ENCODE peak calls at places on chromosomes 16 and 17, in five cellular contexts. C is BE2C, Y is GM06990, O is mucosa of descending colon, X is brain microvascular endothelial cell. K is an unnamed sample.

GRCh38 chr16:88936008-88936912 is 40.7 kb downstream of the CBFA2T3 start:
- DNase-seq in C (no peak), Y (no peak), O (peak; percentile 72), X (no peak), K (no peak)

GRCh38 chr16:24689128-24689527 is 40.3 kb upstream of the TNRC6A start:
- DNase-seq in C (peak; percentile 59), Y (no peak), O (no peak), X (no peak), K (no peak)

GRCh38 chr17:18110636-18111145 is 2.1 kb downstream of the MYO15A start:
- DNase-seq in C (no peak), Y (no peak), O (no peak), X (no peak), K (no peak)

GRCh38 chr17:60305141-60305540 is 86.8 kb downstream of the USP32 start:
- DNase-seq in C (no peak), Y (peak; percentile 44), O (peak; percentile 7), X (no peak), K (no peak)

GRCh38 chr17:62753562-62753961 is 54.6 kb downstream of the MARCHF10 start:
- DNase-seq in C (no peak), Y (no peak), O (no peak), X (no peak), K (no peak)

GRCh38 chr17:35521150-35521549 is 16.3 kb downstream of the SLFN12L start:
- DNase-seq in C (no peak), Y (no peak), O (no peak), X (no peak), K (no peak)

GRCh38 chr17:7745748-7746470 is 28.4 kb downstream of the DNAH2 start:
- DNase-seq in C (no peak), Y (no peak), O (no peak), X (peak; percentile 78), K (peak; percentile 52)

GRCh38 chr17:38418693-38419507 is 9.4 kb upstream of the ARHGAP23 start:
- DNase-seq in C (peak; percentile 45), Y (no peak), O (no peak), X (no peak), K (no peak)

GRCh38 chr16:56649820-56650219 is 1.9 kb upstream of the MT1B start:
- DNase-seq in C (no peak), Y (no peak), O (no peak), X (no peak), K (no peak)

GRCh38 chr17:77888242-77889134 is 70.0 kb upstream of the TNRC6C start:
- DNase-seq in C (no peak), Y (no peak), O (no peak), X (no peak), K (no peak)

GRCh38 chr17:8916470-8916869 is 49.0 kb upstream of the PIK3R6 start:
- DNase-seq in C (no peak), Y (no peak), O (no peak), X (no peak), K (no peak)

GRCh38 chr16:73390936-73391335 is 343.0 kb upstream of the ZFHX3 start:
- DNase-seq in C (no peak), Y (no peak), O (no peak), X (peak; percentile 13), K (peak; percentile 31)

GRCh38 chr17:60095830-60096229 is 17.1 kb upstream of the HEATR6 start:
- DNase-seq in C (no peak), Y (no peak), O (no peak), X (no peak), K (no peak)

GRCh38 chr17:51046527-51047384 is 73.9 kb downstream of the SPAG9 start:
- DNase-seq in C (peak; percentile 89), Y (no peak), O (peak; percentile 41), X (peak; percentile 85), K (peak; percentile 94)

GRCh38 chr16:2001456-2002355 is 7.9 kb downstream of the ZNF598 start:
- DNase-seq in C (no peak), Y (no peak), O (no peak), X (no peak), K (no peak)

GRCh38 chr17:20999044-20999573 is 43.7 kb downstream of the USP22 start:
- DNase-seq in C (no peak), Y (no peak), O (no peak), X (peak; percentile 34), K (no peak)

GRCh38 chr17:17845046-17845775 is 8.4 kb upstream of the SREBF1 start:
- DNase-seq in C (no peak), Y (no peak), O (peak; percentile 8), X (no peak), K (no peak)

GRCh38 chr16:89193021-89193575 is 7.2 kb downstream of the SLC22A31 start:
- DNase-seq in C (peak; percentile 75), Y (peak; percentile 63), O (no peak), X (peak; percentile 63), K (no peak)

GRCh38 chr17:59963738-59964454 is 644 bp downstream of the RNFT1 start:
- DNase-seq in C (peak; percentile 24), Y (no peak), O (peak; percentile 63), X (peak; percentile 60), K (peak; percentile 12)

GRCh38 chr16:3149630-3150345 is 15.0 kb downstream of the ZNF213 start:
- DNase-seq in C (peak; percentile 85), Y (peak; percentile 82), O (peak; percentile 87), X (peak; percentile 56), K (no peak)

GRCh38 chr16:83200005-83200779 is 573.4 kb downstream of the CDH13 start:
- DNase-seq in C (no peak), Y (no peak), O (no peak), X (no peak), K (no peak)

GRCh38 chr16:85144026-85144915 is 32.0 kb upstream of the CIBAR2 start:
- DNase-seq in C (peak; percentile 60), Y (no peak), O (no peak), X (no peak), K (no peak)

GRCh38 chr17:17921192-17922082 is 50.8 kb downstream of the TOM1L2 start:
- DNase-seq in C (no peak), Y (no peak), O (no peak), X (peak; percentile 79), K (peak; percentile 82)

GRCh38 chr16:4733747-4734062 is 366 bp downstream of the ANKS3 start:
- DNase-seq in C (peak; percentile 25), Y (no peak), O (peak; percentile 50), X (peak; percentile 1), K (no peak)

GRCh38 chr16:4736546-4736945 is 2.2 kb downstream of the DNAAF8 start:
- DNase-seq in C (no peak), Y (no peak), O (no peak), X (no peak), K (no peak)

GRCh38 chr16:4734730-4735575 is 616 bp downstream of the DNAAF8 start:
- DNase-seq in C (peak; percentile 97), Y (peak; percentile 86), O (peak; percentile 95), X (peak; percentile 87), K (no peak)

GRCh38 chr16:4733211-4733742 is 794 bp downstream of the ANKS3 start:
- DNase-seq in C (no peak), Y (no peak), O (no peak), X (no peak), K (no peak)

DNA sequence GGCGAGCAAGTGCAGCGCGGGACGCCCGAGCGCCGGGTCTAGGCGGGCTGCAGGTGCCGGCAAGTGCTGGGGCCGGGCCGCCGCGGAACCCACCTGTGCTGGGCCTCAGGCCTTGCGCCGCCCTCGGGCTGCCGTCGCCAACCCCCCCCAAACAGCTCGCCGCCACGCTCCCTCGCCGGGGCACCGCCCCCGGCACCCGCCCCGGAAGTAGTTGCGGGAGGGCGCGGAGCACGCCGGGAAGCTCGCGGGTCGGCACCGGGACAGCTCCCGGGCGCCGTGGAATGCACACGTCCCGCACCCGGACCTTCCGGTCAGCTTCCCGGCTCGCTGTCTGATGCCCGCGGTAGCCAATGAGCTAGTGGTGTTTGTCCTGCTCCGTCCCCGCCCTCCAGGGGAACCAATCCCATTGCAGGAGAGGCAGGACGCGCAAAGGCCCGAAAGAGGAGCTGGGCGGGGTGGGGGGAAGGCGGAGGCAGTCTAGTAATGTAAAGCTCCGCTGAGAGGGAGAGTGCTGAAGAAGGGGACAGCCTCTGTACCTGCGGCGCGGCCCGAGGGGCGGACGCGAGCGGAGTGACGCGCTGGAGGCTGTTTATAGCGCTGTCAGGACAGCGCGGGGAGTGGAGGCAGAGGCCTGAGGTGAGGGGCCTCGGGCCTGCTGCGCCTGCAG is at the start of the genes ANKS3 and DNAAF8:
- DNase-seq in C (peak; percentile 97), Y (peak; percentile 93), O (peak; percentile 94), X (peak; percentile 98), K (peak; percentile 90)
- TF ChIP-seq CTCF in C (no peak), Y (no peak), O (no peak), X (no peak), K (no peak)

GRCh38 chr16:4891097-4891885 is 44.0 kb downstream of the UBN1 start:
- DNase-seq in C (no peak), Y (no peak), O (no peak), X (no peak), K (no peak)

GRCh38 chr16:4890686-4891085 is 43.4 kb downstream of the UBN1 start:
- DNase-seq in C (no peak), Y (no peak), O (no peak), X (no peak), K (no peak)

GRCh38 chr16:4893103-4893862 is 43.7 kb downstream of the PPL start:
- DNase-seq in C (no peak), Y (no peak), O (no peak), X (no peak), K (no peak)

GRCh38 chr16:4891886-4892216 is 44.6 kb downstream of the UBN1 start:
- DNase-seq in C (no peak), Y (no peak), O (no peak), X (no peak), K (no peak)

DNA sequence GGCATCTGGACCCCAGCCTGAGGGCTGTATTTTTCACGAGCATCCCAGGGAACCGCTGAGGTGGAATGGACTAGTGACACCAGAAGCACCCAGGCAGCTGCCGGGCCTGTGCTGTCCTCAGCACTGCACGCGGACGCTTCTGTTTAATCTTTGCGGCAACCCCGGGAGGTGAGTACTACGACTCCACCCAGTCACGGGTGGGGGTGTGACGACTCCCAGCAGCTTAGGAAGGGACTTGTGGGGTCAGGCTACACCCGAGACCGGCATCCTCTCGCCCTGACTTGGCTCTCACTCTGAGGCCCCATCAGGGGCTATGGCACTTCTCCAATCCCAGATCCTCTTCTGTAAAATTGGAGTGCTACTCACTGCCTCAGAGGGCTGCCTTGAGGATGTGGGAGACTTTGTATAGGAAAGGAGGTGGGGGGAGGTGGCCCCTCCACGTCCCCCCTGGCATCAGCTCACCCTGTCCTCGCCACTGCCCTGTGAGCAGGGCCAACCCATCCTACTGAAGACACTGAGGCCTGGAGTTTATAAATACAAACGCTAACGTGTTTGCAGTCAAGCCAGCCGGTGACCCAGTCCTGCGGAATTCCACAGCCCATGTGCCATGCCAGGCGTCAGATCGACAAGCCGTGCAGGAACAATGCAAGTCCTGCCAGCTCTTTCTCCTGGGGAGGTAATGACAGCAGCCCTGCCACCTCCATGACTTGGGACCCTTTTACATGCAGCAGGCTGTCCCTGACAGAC is 44.4 kb downstream of the PPL start:
- DNase-seq in C (no peak), Y (no peak), O (no peak), X (no peak), K (no peak)
- TF ChIP-seq CTCF in C (no peak), Y (no peak), O (no peak), X (no peak), K (no peak)

DNA sequence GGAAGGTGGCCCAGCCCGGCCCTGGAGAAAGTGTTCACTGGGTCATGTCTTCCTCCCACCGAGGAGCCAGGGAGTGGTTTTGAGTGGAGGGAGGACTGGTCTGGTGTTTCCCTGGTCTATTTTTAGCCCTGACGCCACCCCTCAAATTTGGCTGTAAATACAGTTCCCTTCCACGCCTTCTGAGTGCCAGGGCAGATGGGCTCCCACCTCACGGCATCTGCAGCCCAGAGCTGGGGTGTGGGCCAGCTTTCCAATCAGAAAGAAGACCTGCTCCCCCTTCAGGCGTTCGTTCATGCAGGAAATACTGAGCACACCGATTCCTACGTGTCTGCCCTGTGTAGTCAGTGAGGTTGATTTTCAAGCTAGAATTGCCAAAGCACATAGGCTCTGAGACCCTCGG is 53.7 kb downstream of the SNX20 start:
- DNase-seq in C (peak; percentile 24), Y (no peak), O (peak; percentile 40), X (no peak), K (no peak)
- TF ChIP-seq CTCF in C (peak; percentile 42), Y (peak; percentile 47), O (no peak), X (peak; percentile 43), K (no peak)

GRCh38 chr16:69083306-69083941 is 22.0 kb upstream of the HAS3 start:
- DNase-seq in C (no peak), Y (no peak), O (no peak), X (no peak), K (no peak)
- TF ChIP-seq CTCF in C (peak; percentile 33), Y (peak; percentile 39), O (no peak), X (peak; percentile 38), K (peak; percentile 17)

K was measured in retinal pigment epithelial cell.